ENCODE peak calls at places on chromosome 6, in seven cellular contexts. I, A, B, E, O, L and Z are unnamed samples.

GRCh38 chr6:52016918-52017748 is 70.3 kb downstream of the PKHD1 start:
- DNase-seq in O (no peak), I (no peak), L (no peak), A (no peak), E (no peak), B (no peak), Z (no peak)

GRCh38 chr6:49570474-49571079 is 20.1 kb downstream of the C6orf141 start:
- DNase-seq in A (peak; percentile 35), B (peak; percentile 38), L (no peak), I (no peak), O (no peak), E (peak; percentile 40), Z (no peak)

GRCh38 chr6:130296854-130297253 is 69.0 kb upstream of the TMEM200A start:
- DNase-seq in L (no peak), I (no peak), B (no peak), E (no peak), O (no peak), A (no peak), Z (no peak)

GRCh38 chr6:11378639-11379038 is 146.2 kb upstream of the NEDD9 start:
- DNase-seq in A (no peak), L (no peak), O (no peak), E (no peak), B (no peak), I (no peak), Z (no peak)

GRCh38 chr6:56851541-56852248 is 103.2 kb upstream of the BEND6 start:
- DNase-seq in L (no peak), B (peak; percentile 88), A (peak; percentile 90), E (peak; percentile 89), I (peak; percentile 91), O (no peak), Z (no peak)

GRCh38 chr6:25130518-25130917 is 148.7 kb upstream of the CARMIL1 start:
- DNase-seq in B (peak; percentile 40), O (no peak), I (no peak), E (peak; percentile 57), A (no peak), L (no peak), Z (no peak)

GRCh38 chr6:16522937-16523336 is 238.3 kb downstream of the ATXN1 start:
- DNase-seq in L (no peak), O (no peak), A (no peak), I (no peak), E (no peak), B (no peak), Z (no peak)

GRCh38 chr6:72616406-72617015 is 5.4 kb upstream of the KCNQ5 start:
- DNase-seq in L (no peak), E (peak; percentile 71), A (peak; percentile 39), O (no peak), B (peak; percentile 69), I (no peak), Z (no peak)

GRCh38 chr6:129778793-129779192 is 68.8 kb upstream of the ARHGAP18 start:
- DNase-seq in O (no peak), A (no peak), B (no peak), I (no peak), L (no peak), E (no peak), Z (no peak)

GRCh38 chr6:87724994-87725811 is 23.2 kb upstream of the AKIRIN2 start:
- DNase-seq in L (no peak), O (no peak), A (no peak), E (no peak), B (no peak), I (no peak), Z (no peak)

GRCh38 chr6:69985180-69985579 is 118.8 kb downstream of the COL19A1 start:
- DNase-seq in E (peak; percentile 0), O (no peak), L (no peak), B (no peak), A (no peak), I (no peak), Z (no peak)

GRCh38 chr6:155717369-155717768 is 261.7 kb upstream of the NOX3 start:
- DNase-seq in B (no peak), A (no peak), I (no peak), E (no peak), O (no peak), L (no peak), Z (no peak)

GRCh38 chr6:73309784-73310502 is 44.1 kb downstream of the DPPA5 start:
- DNase-seq in B (peak; percentile 67), A (peak; percentile 71), L (peak; percentile 74), E (peak; percentile 65), I (peak; percentile 55), O (peak; percentile 79), Z (no peak)

GRCh38 chr6:158231551-158232444 is 63.6 kb downstream of the GTF2H5 start:
- DNase-seq in L (no peak), E (peak; percentile 74), A (peak; percentile 66), B (peak; percentile 76), I (no peak), O (peak; percentile 97), Z (peak; percentile 70)

GRCh38 chr6:169251371-169251802 is 2.3 kb downstream of the THBS2 start:
- DNase-seq in A (no peak), O (no peak), I (no peak), B (no peak), E (peak; percentile 51), L (no peak), Z (no peak)

GRCh38 chr6:30463242-30463641 is 26.1 kb upstream of the HLA-E start:
- DNase-seq in B (no peak), L (no peak), A (no peak), E (no peak), O (no peak), I (no peak), Z (no peak)
- H3K4me3 ChIP-seq in B (no peak overlapping the region), L (no peak overlapping the region), A (no peak overlapping the region), E (no peak overlapping the region), O (no peak overlapping the region), I (no peak overlapping the region), Z (no peak overlapping the region)

GRCh38 chr6:100719883-100720682 is 161.0 kb downstream of the ASCC3 start:
- DNase-seq in L (no peak), B (peak; percentile 67), I (no peak), O (no peak), A (peak; percentile 10), E (peak; percentile 70), Z (no peak)
- H3K4me3 ChIP-seq in L (no peak overlapping the region), B (no peak overlapping the region), I (no peak overlapping the region), O (no peak overlapping the region), A (peak overlapping the region; percentile 28), E (no peak overlapping the region), Z (peak overlapping the region; percentile 13)

GRCh38 chr6:29611426-29611825 is 21.6 kb downstream of the GABBR1 start:
- DNase-seq in L (no peak), O (no peak), A (no peak), E (no peak), I (no peak), B (no peak), Z (no peak)
- H3K4me3 ChIP-seq in L (no peak overlapping the region), O (no peak overlapping the region), A (no peak overlapping the region), E (no peak overlapping the region), I (no peak overlapping the region), B (no peak overlapping the region), Z (no peak overlapping the region)

DNA sequence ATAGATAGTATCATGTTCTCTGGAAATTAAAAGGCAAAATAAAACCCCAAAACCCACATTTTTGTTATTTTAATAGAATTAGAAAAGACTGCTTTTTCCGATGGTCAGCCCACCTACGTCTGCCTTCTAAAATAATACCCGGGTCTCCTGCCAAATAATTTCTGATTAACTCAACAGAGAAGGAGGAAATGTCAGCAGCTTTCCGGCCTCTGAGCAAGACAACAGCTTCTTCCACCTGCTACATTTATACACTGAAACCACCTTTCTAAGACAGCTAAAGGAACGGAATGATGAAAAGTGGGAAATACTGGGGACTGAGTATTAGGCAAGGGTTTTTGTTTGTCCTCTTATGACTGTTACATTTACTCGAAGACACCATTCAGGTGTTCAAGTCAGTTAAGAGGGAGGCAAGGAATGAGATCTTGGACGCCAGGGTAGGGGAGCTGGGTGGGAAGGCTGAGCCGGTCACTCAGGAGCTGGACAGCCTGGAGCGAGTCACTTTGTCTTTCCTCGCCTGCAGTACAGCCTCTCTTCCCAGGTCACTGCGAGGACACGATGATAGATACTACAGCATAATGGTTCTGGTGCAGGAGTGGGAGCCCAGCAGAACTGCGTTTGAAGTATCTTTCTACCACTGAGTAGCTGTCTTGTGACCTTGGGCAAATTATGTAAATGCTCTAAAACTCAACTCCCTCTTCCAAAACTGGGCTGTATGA is 96.3 kb upstream of the QKI start:
- DNase-seq in I (no peak), B (no peak), A (no peak), E (no peak), L (no peak), O (no peak), Z (peak; percentile 55)
- H3K4me3 ChIP-seq in I (no peak overlapping the region), B (no peak overlapping the region), A (no peak overlapping the region), E (no peak overlapping the region), L (no peak overlapping the region), O (no peak overlapping the region), Z (no peak overlapping the region)